ENCODE peak calls at places on chromosomes 4 and X, in six cellular contexts. R is IMR-90; X is tibial nerve; N is CD4-positive, alpha-beta T cell; F is EL; V is NCI-H446. L is an unnamed sample.

GRCh38 chr4:31461425-31461824 is 741.3 kb downstream of the PCDH7 start:
- DNase-seq in R (no peak), X (no peak), N (no peak), F (no peak), V (no peak), L (peak)

GRCh38 chrX:96919672-96920071 is 36.0 kb downstream of the RPA4 start:
- DNase-seq in R (no peak), X (no peak), N (no peak), F (no peak), V (no peak), L (no peak)

GRCh38 chr4:139528377-139529005 is 27.5 kb downstream of the SETD7 start:
- DNase-seq in R (peak), X (peak), N (no peak), F (peak), V (no peak), L (peak)

GRCh38 chrX:118745570-118745969 is 18.2 kb downstream of the IL13RA1 start:
- DNase-seq in R (peak), X (no peak), N (no peak), F (no peak), V (no peak), L (no peak)

GRCh38 chrX:2262679-2263055 is 238.1 kb downstream of the DHRSX start:
- DNase-seq in R (no peak), X (no peak), N (no peak), F (no peak), V (no peak), L (no peak)

GRCh38 chr4:157128395-157128794 is 52.4 kb downstream of the GLRB start:
- DNase-seq in R (peak), X (peak), N (no peak), F (peak), V (peak), L (peak)

GRCh38 chr4:42151568-42152506 is 618 bp downstream of the BEND4 start:
- DNase-seq in R (no peak), X (no peak), N (no peak), F (peak), V (no peak), L (no peak)

GRCh38 chrX:96004386-96004785 is 680.3 kb upstream of the DIAPH2 start:
- DNase-seq in R (peak), X (no peak), N (no peak), F (peak), V (no peak), L (peak)

GRCh38 chr4:88341227-88342192 is 37.1 kb upstream of the HERC6 start:
- DNase-seq in R (peak), X (no peak), N (no peak), F (peak), V (no peak), L (peak)

GRCh38 chr4:41409095-41409494 is 128.9 kb upstream of the LIMCH1 start:
- DNase-seq in R (no peak), X (no peak), N (no peak), F (peak), V (no peak), L (no peak)

GRCh38 chrX:73913580-73913979 is 350.6 kb downstream of the CHIC1 start:
- DNase-seq in R (peak), X (peak), N (no peak), F (peak), V (no peak), L (peak)

GRCh38 chr4:74501579-74501978 is 56.6 kb downstream of the AREG start:
- DNase-seq in R (peak), X (no peak), N (no peak), F (peak), V (no peak), L (peak)

GRCh38 chrX:68462197-68462596 is 28.9 kb upstream of the OPHN1 start:
- DNase-seq in R (peak), X (no peak), N (no peak), F (peak), V (no peak), L (peak)

GRCh38 chrX:10032147-10032546 is 65.0 kb downstream of the CLDN34 start:
- DNase-seq in R (no peak), X (no peak), N (no peak), F (no peak), V (no peak), L (no peak)

GRCh38 chr4:184153781-184154542 is 63.7 kb downstream of the ENPP6 start:
- DNase-seq in R (no peak), X (peak), N (no peak), F (no peak), V (no peak), L (no peak)

GRCh38 chr4:167084326-167084725 is 150.0 kb downstream of the SPOCK3 start:
- DNase-seq in R (no peak), X (no peak), N (no peak), F (no peak), V (no peak), L (no peak)

GRCh38 chr4:83232087-83232486 is 52.5 kb downstream of the COQ2 start:
- DNase-seq in R (no peak), X (no peak), N (no peak), F (no peak), V (no peak), L (no peak)

GRCh38 chrX:15750611-15751159 is 12.6 kb downstream of the CA5B start:
- DNase-seq in R (no peak), X (no peak), N (no peak), F (peak), V (no peak), L (peak)

GRCh38 chrX:119605398-119605738 is 856 bp downstream of the NKRF start:
- DNase-seq in R (no peak), X (peak), N (no peak), F (peak), V (no peak), L (peak)

GRCh38 chr4:16289872-16290554 is 63.7 kb upstream of the TAPT1 start:
- DNase-seq in R (peak), X (peak), N (no peak), F (peak), V (no peak), L (peak)

GRCh38 chrX:139815771-139816170 is 107.8 kb upstream of the MCF2 start:
- DNase-seq in R (no peak), X (no peak), N (no peak), F (no peak), V (no peak), L (no peak)

GRCh38 chrX:65644621-65645287 is 22.7 kb upstream of the MSN start:
- DNase-seq in R (peak), X (peak), N (no peak), F (peak), V (peak), L (peak)